ENCODE peak calls at places on chromosomes 1 and 21, in eight cellular contexts. Q is SK-N-SH, G is HT-29, E is NCI-H748 treated with DMSO at 0.1 percent for 48 hours, S is lower leg skin, Y is DMS153, N is NCI-H226, I is NCI-H1105 treated with DMSO at 0.1 percent for 48 hours. O is an unnamed sample.

GRCh38 chr1:245800901-245801605 is 646.3 kb downstream of the KIF26B start:
- DNase-seq in Q (no peak), G (no peak), E (no peak), S (no peak), Y (no peak), N (peak), I (no peak), O (peak)

GRCh38 chr1:99749948-99750347 is 16.5 kb downstream of the FRRS1 start:
- DNase-seq in Q (no peak), G (no peak), E (no peak), S (no peak), Y (no peak), N (no peak), I (no peak), O (no peak)

GRCh38 chr1:19980298-19980697 is 880 bp upstream of the PLA2G2A start:
- DNase-seq in Q (no peak), G (peak), E (no peak), S (no peak), Y (no peak), N (no peak), I (no peak), O (no peak)

GRCh38 chr1:87410771-87411170 is 82.1 kb downstream of the LMO4 start:
- DNase-seq in Q (peak), G (no peak), E (peak), S (no peak), Y (peak), N (no peak), I (peak), O (no peak)

GRCh38 chr1:51902456-51902855 is 23.9 kb upstream of the NRDC start:
- DNase-seq in Q (no peak), G (no peak), E (no peak), S (no peak), Y (no peak), N (no peak), I (no peak), O (peak)

GRCh38 chr1:181097242-181097641 is 8.7 kb downstream of the IER5 start:
- DNase-seq in Q (peak), G (no peak), E (no peak), S (no peak), Y (no peak), N (no peak), I (no peak), O (no peak)

GRCh38 chr1:38640371-38640770 is 219.2 kb downstream of the RRAGC start:
- DNase-seq in Q (no peak), G (no peak), E (no peak), S (no peak), Y (no peak), N (no peak), I (no peak), O (no peak)

GRCh38 chr1:109630081-109630880 is 10.6 kb downstream of the AMPD2 start:
- DNase-seq in Q (peak), G (no peak), E (no peak), S (peak), Y (no peak), N (no peak), I (no peak), O (no peak)

GRCh38 chr1:156368889-156369684 is at the start of gene RHBG:
- DNase-seq in Q (no peak), G (peak), E (peak), S (peak), Y (peak), N (no peak), I (no peak), O (peak)

GRCh38 chr1:109239580-109240068 is 9.7 kb upstream of the CELSR2 start:
- DNase-seq in Q (peak), G (peak), E (peak), S (no peak), Y (no peak), N (peak), I (peak), O (peak)

GRCh38 chr1:228335406-228336307 is 71.0 kb downstream of the TRIM11 start:
- DNase-seq in Q (no peak), G (no peak), E (no peak), S (no peak), Y (no peak), N (no peak), I (no peak), O (no peak)

GRCh38 chr21:32735524-32735923 is 7.7 kb upstream of the SYNJ1 start:
- DNase-seq in Q (no peak), G (no peak), E (no peak), S (no peak), Y (no peak), N (no peak), I (no peak), O (no peak)

GRCh38 chr1:220889333-220889732 is 10.1 kb downstream of the HLX start:
- DNase-seq in Q (no peak), G (no peak), E (no peak), S (no peak), Y (no peak), N (no peak), I (no peak), O (no peak)

GRCh38 chr1:17998889-17999288 is 108.7 kb upstream of the IGSF21 start:
- DNase-seq in Q (no peak), G (peak), E (no peak), S (no peak), Y (no peak), N (peak), I (peak), O (peak)

GRCh38 chr21:36436829-36437744 is 42.8 kb downstream of the CLDN14 start:
- DNase-seq in Q (no peak), G (no peak), E (no peak), S (no peak), Y (no peak), N (no peak), I (no peak), O (peak)

GRCh38 chr1:231059566-231060193 is 19.6 kb upstream of the FAM89A start:
- DNase-seq in Q (peak), G (peak), E (no peak), S (no peak), Y (no peak), N (no peak), I (no peak), O (no peak)

GRCh38 chr21:32190491-32191144 is 88.2 kb downstream of the MIS18A start:
- DNase-seq in Q (no peak), G (no peak), E (no peak), S (no peak), Y (peak), N (no peak), I (no peak), O (no peak)

GRCh38 chr1:246428542-246429308 is 78.4 kb downstream of the SMYD3 start:
- DNase-seq in Q (no peak), G (no peak), E (no peak), S (no peak), Y (no peak), N (peak), I (no peak), O (peak)

GRCh38 chr1:25837253-25837875 is 17.6 kb downstream of the MTFR1L start:
- DNase-seq in Q (no peak), G (peak), E (no peak), S (no peak), Y (peak), N (no peak), I (peak), O (peak)

GRCh38 chr1:183473286-183473536 is 912 bp downstream of the SMG7 start:
- DNase-seq in Q (no peak), G (no peak), E (no peak), S (no peak), Y (no peak), N (no peak), I (no peak), O (no peak)

GRCh38 chr1:33908344-33908956 is 44.6 kb downstream of the HMGB4 start:
- DNase-seq in Q (no peak), G (no peak), E (no peak), S (no peak), Y (no peak), N (no peak), I (no peak), O (no peak)

GRCh38 chr1:93503163-93503562 is 55.2 kb downstream of the FNBP1L start:
- DNase-seq in Q (no peak), G (no peak), E (no peak), S (no peak), Y (no peak), N (no peak), I (no peak), O (no peak)

GRCh38 chr1:201633811-201634210 is 94.9 kb downstream of the NAV1 start:
- DNase-seq in Q (no peak), G (no peak), E (no peak), S (no peak), Y (peak), N (no peak), I (peak), O (no peak)

GRCh38 chr1:101739826-101740330 is 256.8 kb downstream of the OLFM3 start:
- DNase-seq in Q (no peak), G (no peak), E (no peak), S (no peak), Y (no peak), N (no peak), I (no peak), O (no peak)

GRCh38 chr1:9278585-9279153 is 14.0 kb upstream of the SPSB1 start:
- DNase-seq in Q (no peak), G (no peak), E (no peak), S (no peak), Y (no peak), N (no peak), I (no peak), O (no peak)

GRCh38 chr1:88684482-88685238 is 587 bp downstream of the PKN2 start:
- DNase-seq in Q (peak), G (peak), E (peak), S (peak), Y (no peak), N (peak), I (peak), O (peak)

GRCh38 chr1:219081943-219082925 is 91.4 kb upstream of the LYPLAL1 start:
- DNase-seq in Q (no peak), G (no peak), E (no peak), S (no peak), Y (no peak), N (no peak), I (no peak), O (no peak)

GRCh38 chr1:59079434-59080135 is 217.3 kb upstream of the FGGY start:
- DNase-seq in Q (no peak), G (no peak), E (no peak), S (no peak), Y (no peak), N (no peak), I (no peak), O (no peak)

GRCh38 chr1:76055987-76056386 is 18.6 kb upstream of the ST6GALNAC3 start:
- DNase-seq in Q (no peak), G (no peak), E (no peak), S (no peak), Y (no peak), N (no peak), I (no peak), O (no peak)

GRCh38 chr1:155062702-155063411 is 683 bp upstream of the EFNA4 start:
- DNase-seq in Q (peak), G (peak), E (peak), S (peak), Y (peak), N (no peak), I (peak), O (peak)

GRCh38 chr1:1181129-1181937 is 7.7 kb downstream of the TTLL10 start:
- DNase-seq in Q (peak), G (no peak), E (no peak), S (no peak), Y (no peak), N (no peak), I (no peak), O (no peak)

GRCh38 chr1:164226977-164227376 is 332.0 kb upstream of the PBX1 start:
- DNase-seq in Q (no peak), G (no peak), E (no peak), S (no peak), Y (no peak), N (no peak), I (no peak), O (no peak)

O was measured in trophoblast cell.